ENCODE peak calls at places on chromosomes 16 and 17, in six cellular contexts. Z, B, F, M, K and A are unnamed samples.
A peak's percentile ranks its signal among the peaks of the same experiment; 100 is the strongest.

GRCh38 chr16:87608400-87608985 is 6.2 kb downstream of the JPH3 start:
- DNase-seq in Z (no peak), B (peak; percentile 40), F (peak; percentile 67), M (peak; percentile 52), K (no peak), A (peak; percentile 23)

GRCh38 chr16:2341456-2342447 is 1.2 kb upstream of the ABCA3 start:
- DNase-seq in Z (peak; percentile 55), B (no peak), F (no peak), M (no peak), K (no peak), A (peak; percentile 9)

GRCh38 chr17:35010093-35010492 is 29.8 kb downstream of the LIG3 start:
- DNase-seq in Z (no peak), B (peak; percentile 30), F (no peak), M (peak; percentile 17), K (no peak), A (no peak)

GRCh38 chr17:17819561-17819995 is 17.2 kb downstream of the SREBF1 start:
- DNase-seq in Z (peak; percentile 79), B (peak; percentile 89), F (peak; percentile 94), M (peak; percentile 92), K (peak; percentile 55), A (no peak)

GRCh38 chr17:61284174-61284573 is 115.5 kb upstream of the TBX2 start:
- DNase-seq in Z (no peak), B (peak; percentile 91), F (peak; percentile 98), M (peak; percentile 93), K (no peak), A (no peak)

GRCh38 chr17:49523706-49524472 is 28.8 kb downstream of the NGFR start:
- DNase-seq in Z (no peak), B (no peak), F (no peak), M (no peak), K (no peak), A (peak; percentile 40)

GRCh38 chr16:88790312-88791150 is 5.5 kb upstream of the PIEZO1 start:
- DNase-seq in Z (peak; percentile 83), B (peak; percentile 56), F (peak; percentile 42), M (peak; percentile 24), K (no peak), A (no peak)

GRCh38 chr16:66670691-66671090 is 25.9 kb downstream of the CMTM4 start:
- DNase-seq in Z (no peak), B (no peak), F (no peak), M (no peak), K (no peak), A (no peak)

GRCh38 chr17:8420041-8420934 is 15.4 kb upstream of the NDEL1 start:
- DNase-seq in Z (peak; percentile 74), B (peak; percentile 59), F (peak; percentile 80), M (peak; percentile 52), K (no peak), A (no peak)

GRCh38 chr17:77281024-77281903 is 140.5 kb downstream of the SEC14L1 start:
- DNase-seq in Z (peak; percentile 77), B (peak; percentile 45), F (peak; percentile 53), M (peak; percentile 29), K (no peak), A (peak; percentile 62)

GRCh38 chr17:79465011-79466006 is 145.5 kb downstream of the RBFOX3 start:
- DNase-seq in Z (no peak), B (no peak), F (no peak), M (no peak), K (no peak), A (no peak)

GRCh38 chr16:49282690-49283375 is 1.2 kb upstream of the CBLN1 start:
- DNase-seq in Z (no peak), B (no peak), F (no peak), M (no peak), K (no peak), A (no peak)

GRCh38 chr17:77958716-77959215 is 263 bp downstream of the TNRC6C start:
- DNase-seq in Z (no peak), B (no peak), F (no peak), M (no peak), K (no peak), A (no peak)

GRCh38 chr16:49345829-49346228 is 27.8 kb upstream of the C16orf78 start:
- DNase-seq in Z (no peak), B (no peak), F (no peak), M (no peak), K (no peak), A (no peak)

GRCh38 chr17:63171428-63172205 is 205.6 kb downstream of the TANC2 start:
- DNase-seq in Z (no peak), B (peak; percentile 84), F (peak; percentile 46), M (peak; percentile 73), K (no peak), A (no peak)

GRCh38 chr17:34858941-34859562 is 102.2 kb downstream of the CCT6B start:
- DNase-seq in Z (no peak), B (no peak), F (no peak), M (no peak), K (no peak), A (no peak)

GRCh38 chr17:1966274-1967086 is 58.7 kb downstream of the RTN4RL1 start:
- DNase-seq in Z (no peak), B (no peak), F (no peak), M (no peak), K (no peak), A (no peak)

GRCh38 chr17:1963250-1963649 is 61.9 kb downstream of the RTN4RL1 start:
- DNase-seq in Z (no peak), B (no peak), F (no peak), M (no peak), K (no peak), A (no peak)

GRCh38 chr17:1967092-1967662 is 58.0 kb downstream of the RTN4RL1 start:
- DNase-seq in Z (no peak), B (no peak), F (no peak), M (no peak), K (no peak), A (no peak)

GRCh38 chr17:1969712-1970111 is 55.4 kb downstream of the RTN4RL1 start:
- DNase-seq in Z (no peak), B (no peak), F (no peak), M (no peak), K (no peak), A (no peak)

GRCh38 chr17:1965556-1966273 is 59.4 kb downstream of the RTN4RL1 start:
- DNase-seq in Z (no peak), B (peak; percentile 49), F (no peak), M (no peak), K (no peak), A (no peak)
- H3K27ac ChIP-seq in Z (no peak overlapping the region), B (no peak overlapping the region), F (no peak overlapping the region), M (no peak overlapping the region), K (no peak overlapping the region), A (no peak overlapping the region)

DNA sequence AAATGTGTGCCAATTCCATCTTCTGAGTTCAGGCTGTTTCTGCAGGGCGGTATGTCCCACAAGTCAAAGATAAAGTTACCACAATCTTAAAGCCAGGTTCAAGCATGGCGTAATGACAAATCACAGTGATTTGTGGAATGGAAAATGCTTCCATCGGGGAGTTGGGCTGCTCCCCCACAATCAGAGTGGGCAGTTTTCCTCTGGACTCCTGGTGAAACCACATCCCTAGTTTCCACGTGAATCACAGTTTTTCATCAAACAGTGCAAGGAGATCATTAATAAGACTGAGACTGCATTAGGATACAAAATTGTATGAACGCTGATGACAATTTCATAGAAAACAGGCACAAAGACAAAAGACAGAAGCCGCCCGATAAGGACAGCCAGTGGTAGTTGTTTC is 3.5 kb downstream of the LITAF start:
- DNase-seq in Z (no peak), B (peak; percentile 95), F (peak; percentile 27), M (peak; percentile 72), K (no peak), A (no peak)
- H3K4me3 ChIP-seq in Z (peak overlapping the region; percentile 69), B (peak overlapping the region; percentile 87), F (no peak overlapping the region), M (no peak overlapping the region), K (peak overlapping the region; percentile 86), A (peak overlapping the region; percentile 31)

GRCh38 chr16:567362-568256 is 804 bp downstream of the NHLRC4 start:
- DNase-seq in Z (no peak), B (no peak), F (no peak), M (no peak), K (no peak), A (no peak)

GRCh38 chr16:564690-565419 is 1.9 kb upstream of the NHLRC4 start:
- DNase-seq in Z (no peak), B (no peak), F (no peak), M (no peak), K (no peak), A (no peak)

GRCh38 chr16:563072-563644 is 3.0 kb downstream of the PRR35 start:
- DNase-seq in Z (no peak), B (no peak), F (no peak), M (no peak), K (no peak), A (no peak)

GRCh38 chr16:566475-567361 is at the start of gene NHLRC4:
- DNase-seq in Z (peak; percentile 69), B (peak; percentile 31), F (peak; percentile 71), M (peak; percentile 54), K (no peak), A (peak; percentile 64)

DNA sequence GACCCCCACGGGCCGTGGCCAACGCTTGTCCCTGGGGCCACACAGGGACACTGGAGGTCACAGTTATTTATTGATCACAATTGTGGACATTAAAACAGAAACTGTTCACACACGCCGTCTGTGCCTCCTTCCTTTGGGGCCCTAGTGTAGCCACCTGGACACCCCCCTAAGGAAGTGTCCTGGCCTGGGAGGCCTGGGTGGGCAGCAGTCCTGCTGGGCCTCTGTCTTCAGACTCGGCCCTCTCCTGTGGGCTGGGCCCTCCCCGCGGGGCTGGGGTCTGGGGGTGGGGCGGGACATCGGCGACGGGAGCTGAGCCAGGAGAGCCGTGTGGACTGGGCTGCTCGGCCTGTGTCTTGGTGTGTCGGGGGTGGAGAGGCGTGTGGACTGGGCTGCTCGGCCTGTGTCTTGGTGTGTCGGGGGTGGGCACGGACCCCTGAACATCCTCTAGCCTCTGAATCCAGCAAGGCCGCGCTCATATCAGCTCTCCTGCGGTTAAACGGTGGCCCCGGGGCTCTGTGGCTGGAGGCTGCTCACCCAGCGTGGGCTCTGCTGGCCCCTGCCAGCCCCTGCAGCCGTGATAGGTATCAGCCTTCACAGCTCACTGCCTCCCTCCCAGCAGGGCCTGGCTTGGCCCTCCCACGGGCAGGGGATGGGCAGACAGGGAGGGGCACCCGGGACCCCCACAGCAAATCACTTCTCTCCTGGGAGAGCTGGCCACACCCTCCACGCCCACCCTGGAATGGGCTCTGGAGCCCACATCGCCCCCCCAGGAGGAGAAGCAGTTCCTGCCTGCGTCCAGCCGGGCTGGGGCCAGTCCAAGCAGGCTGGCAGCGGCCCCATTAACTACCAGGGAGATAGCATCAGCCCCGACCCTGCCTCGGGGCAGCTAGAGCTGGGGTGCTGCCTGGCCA is 1.1 kb upstream of the NHLRC4 start:
- DNase-seq in Z (no peak), B (peak; percentile 22), F (no peak), M (peak; percentile 3), K (no peak), A (no peak)
- H3K4me1 ChIP-seq in Z (peaks cover 43% of the 10 kb centered on the region), B (peaks cover 17% of the 10 kb centered on the region), F (peaks cover 51% of the 10 kb centered on the region), M (peaks cover 19% of the 10 kb centered on the region), K (peaks cover 22% of the 10 kb centered on the region), A (peaks cover 13% of the 10 kb centered on the region)

GRCh38 chr16:4227040-4227332 is 14.9 kb downstream of the SRL start:
- DNase-seq in Z (no peak), B (no peak), F (no peak), M (no peak), K (no peak), A (no peak)

GRCh38 chr16:4232541-4233386 is 9.1 kb downstream of the SRL start:
- DNase-seq in Z (no peak), B (no peak), F (no peak), M (no peak), K (no peak), A (no peak)

GRCh38 chr16:4231886-4232285 is 10.0 kb downstream of the SRL start:
- DNase-seq in Z (no peak), B (no peak), F (no peak), M (no peak), K (no peak), A (no peak)

GRCh38 chr16:4233431-4233830 is 8.4 kb downstream of the SRL start:
- DNase-seq in Z (no peak), B (no peak), F (no peak), M (peak; percentile 33), K (no peak), A (no peak)

GRCh38 chr16:4231367-4231766 is 10.5 kb downstream of the SRL start:
- DNase-seq in Z (no peak), B (no peak), F (no peak), M (no peak), K (no peak), A (no peak)
- H3K27ac ChIP-seq in Z (no peak overlapping the region), B (no peak overlapping the region), F (no peak overlapping the region), M (no peak overlapping the region), K (no peak overlapping the region), A (no peak overlapping the region)